ENCODE peak calls at places on chromosomes 1 and 21, in five cellular contexts. Z is mammary epithelial cell, Q is small intestine, A is IMR-90, P is spleen. F is an unnamed sample. For H3K27me3 and H3K4me1, the result is how much of the 10 kb centered on the place peaks cover.

GRCh38 chr1:198699167-198700015 is 60.6 kb downstream of the PTPRC start:
- DNase-seq in Z (peak), Q (peak), A (peak), P (peak), F (peak)

GRCh38 chr1:153880962-153881361 is 41.8 kb downstream of the GATAD2B start:
- DNase-seq in Z (peak), Q (peak), A (peak), P (peak), F (peak)

GRCh38 chr21:41827951-41828883 is 50.9 kb downstream of the PRDM15 start:
- DNase-seq in Z (no peak), Q (no peak), A (no peak), P (peak), F (no peak)

GRCh38 chr1:20080441-20081330 is 10.7 kb downstream of the PLA2G5 start:
- DNase-seq in Z (no peak), Q (no peak), A (no peak), P (peak), F (no peak)

GRCh38 chr1:7581754-7582264 is 189.3 kb upstream of the VAMP3 start:
- DNase-seq in Z (no peak), Q (peak), A (no peak), P (peak), F (no peak)

GRCh38 chr21:43639470-43640178 is 19.7 kb downstream of the HSF2BP start:
- DNase-seq in Z (peak), Q (peak), A (peak), P (no peak), F (peak)

GRCh38 chr1:150176593-150176992 is 26.9 kb downstream of the PLEKHO1 start:
- DNase-seq in Z (no peak), Q (no peak), A (no peak), P (no peak), F (no peak)

GRCh38 chr1:104699433-104699832 is 949.7 kb downstream of the AMY1C start:
- DNase-seq in Z (no peak), Q (no peak), A (no peak), P (no peak), F (no peak)

GRCh38 chr1:106571109-106571508 is 485.4 kb upstream of the PRMT6 start:
- DNase-seq in Z (no peak), Q (no peak), A (no peak), P (no peak), F (no peak)

GRCh38 chr1:58074702-58075578 is 471.6 kb downstream of the OMA1 start:
- DNase-seq in Z (no peak), Q (no peak), A (no peak), P (no peak), F (no peak)

GRCh38 chr1:202135221-202135721 is 9.3 kb downstream of the ARL8A start:
- DNase-seq in Z (peak), Q (peak), A (peak), P (no peak), F (no peak)

GRCh38 chr1:185412385-185413074 is 95.5 kb upstream of the IVNS1ABP start:
- DNase-seq in Z (peak), Q (peak), A (no peak), P (no peak), F (peak)

GRCh38 chr1:4733446-4734175 is 79.2 kb downstream of the AJAP1 start:
- DNase-seq in Z (no peak), Q (no peak), A (no peak), P (no peak), F (no peak)

GRCh38 chr1:3908886-3909517 is 8.9 kb upstream of the C1orf174 start:
- DNase-seq in Z (no peak), Q (no peak), A (no peak), P (peak), F (no peak)

GRCh38 chr1:232367293-232367692 is 262.6 kb downstream of the SIPA1L2 start:
- DNase-seq in Z (no peak), Q (no peak), A (no peak), P (no peak), F (no peak)

GRCh38 chr1:77605246-77606026 is 77.0 kb downstream of the ZZZ3 start:
- DNase-seq in Z (peak), Q (no peak), A (peak), P (no peak), F (peak)

GRCh38 chr1:109197163-109198042 is 16.3 kb upstream of the SARS1 start:
- DNase-seq in Z (peak), Q (no peak), A (peak), P (no peak), F (peak)

GRCh38 chr1:74427676-74428075 is 84.7 kb downstream of the LRRC53 start:
- DNase-seq in Z (peak), Q (no peak), A (peak), P (no peak), F (peak)

GRCh38 chr1:3809680-3810079 is 13.4 kb upstream of the LRRC47 start:
- DNase-seq in Z (no peak), Q (no peak), A (no peak), P (no peak), F (no peak)

GRCh38 chr1:222346955-222347354 is 200.9 kb downstream of the HHIPL2 start:
- DNase-seq in Z (no peak), Q (no peak), A (no peak), P (no peak), F (no peak)

GRCh38 chr21:44911384-44912157 is 9.1 kb downstream of the ITGB2 start:
- DNase-seq in Z (peak), Q (peak), A (no peak), P (peak), F (no peak)

GRCh38 chr1:26059906-26060305 is 7.5 kb downstream of the TRIM63 start:
- DNase-seq in Z (no peak), Q (no peak), A (no peak), P (no peak), F (no peak)

GRCh38 chr1:26058052-26058595 is 9.3 kb downstream of the TRIM63 start:
- DNase-seq in Z (no peak), Q (no peak), A (no peak), P (no peak), F (no peak)

GRCh38 chr1:26064591-26064990 is 2.8 kb downstream of the TRIM63 start:
- DNase-seq in Z (peak), Q (no peak), A (no peak), P (no peak), F (no peak)

GRCh38 chr1:26057189-26057588 is 10.2 kb downstream of the TRIM63 start:
- DNase-seq in Z (no peak), Q (no peak), A (no peak), P (no peak), F (no peak)

GRCh38 chr1:26060832-26061574 is 6.4 kb downstream of the TRIM63 start:
- DNase-seq in Z (no peak), Q (no peak), A (no peak), P (no peak), F (no peak)
- H3K27me3 ChIP-seq in Z (under half), Q (under half), A (half or more), P (under half), F (under half)

GRCh38 chr1:5798151-5798730 is 194.0 kb downstream of the NPHP4 start:
- DNase-seq in Z (no peak), Q (no peak), A (no peak), P (no peak), F (no peak)

GRCh38 chr1:5798904-5799303 is 193.3 kb downstream of the NPHP4 start:
- DNase-seq in Z (no peak), Q (no peak), A (no peak), P (no peak), F (no peak)

GRCh38 chr1:5803851-5804250 is 188.4 kb downstream of the NPHP4 start:
- DNase-seq in Z (no peak), Q (no peak), A (no peak), P (no peak), F (no peak)

DNA sequence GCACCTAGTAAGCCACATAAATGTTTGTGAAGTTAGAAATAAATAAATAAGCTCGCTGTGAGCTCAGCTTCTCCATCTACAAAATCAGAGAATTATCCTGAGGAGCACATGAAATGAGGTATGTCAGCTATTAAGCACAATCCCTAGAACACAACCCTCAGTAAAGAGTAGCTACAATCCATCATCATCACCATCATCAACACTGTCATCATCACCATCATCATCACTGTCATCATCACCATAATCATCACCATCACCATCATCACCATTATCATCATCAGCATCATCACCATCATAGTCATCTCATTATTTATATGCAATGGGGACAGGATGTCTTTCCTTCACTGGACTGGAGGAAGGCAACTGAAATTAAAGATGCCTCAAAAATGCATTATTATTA is 189.6 kb downstream of the NPHP4 start:
- DNase-seq in Z (no peak), Q (no peak), A (no peak), P (no peak), F (no peak)
- H3K4me1 ChIP-seq in Z (under half), Q (under half), A (under half), P (under half), F (under half)

DNA sequence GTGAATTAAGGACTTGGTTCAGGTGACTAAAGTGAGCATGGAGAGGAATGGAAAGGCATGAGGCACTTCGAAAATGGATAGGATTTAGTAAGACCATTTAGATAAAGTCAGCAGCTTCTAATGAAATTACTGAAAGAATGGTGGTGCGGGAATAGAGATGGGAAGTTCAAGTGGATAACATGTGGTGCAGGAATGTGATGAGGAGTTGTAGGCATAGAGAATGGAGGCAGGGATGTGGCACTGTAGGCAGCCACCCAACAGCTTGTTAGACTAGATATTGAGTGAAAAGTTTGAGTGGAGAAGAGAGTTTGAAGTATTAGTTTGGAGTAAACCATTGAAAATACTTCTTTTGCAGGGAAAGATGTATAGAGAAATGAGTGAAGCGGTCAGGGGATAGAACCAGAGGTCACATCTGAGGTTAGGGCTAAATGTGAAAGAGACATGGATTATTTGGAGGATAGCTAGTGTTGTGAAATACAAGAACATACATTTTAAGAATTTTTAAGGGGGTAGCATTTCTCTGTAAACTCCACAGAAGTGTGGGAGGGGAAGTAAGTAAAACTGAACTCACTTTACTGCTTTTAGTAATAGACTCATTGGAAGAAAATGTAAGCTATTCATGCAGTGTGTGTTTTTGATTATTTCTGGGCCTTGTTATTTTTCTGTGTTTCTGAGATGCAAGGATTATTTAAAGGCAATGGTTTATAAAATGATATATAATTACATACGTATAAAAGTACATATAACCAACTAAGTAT is 46.2 kb downstream of the DYRK1A start:
- DNase-seq in Z (no peak), Q (no peak), A (peak), P (no peak), F (no peak)
- H3K27ac ChIP-seq in Z (no peak), Q (no peak), A (peak), P (peak), F (no peak)

GRCh38 chr1:208219659-208220282 is 24.4 kb downstream of the PLXNA2 start:
- DNase-seq in Z (peak), Q (no peak), A (peak), P (no peak), F (peak)

GRCh38 chr1:208216806-208217205 is 27.4 kb downstream of the PLXNA2 start:
- DNase-seq in Z (no peak), Q (no peak), A (no peak), P (no peak), F (no peak)

GRCh38 chr1:208217774-208218173 is 26.4 kb downstream of the PLXNA2 start:
- DNase-seq in Z (no peak), Q (no peak), A (no peak), P (no peak), F (no peak)

GRCh38 chr1:208219098-208219658 is 25.0 kb downstream of the PLXNA2 start:
- DNase-seq in Z (peak), Q (no peak), A (no peak), P (no peak), F (peak)

GRCh38 chr1:208218237-208219097 is 25.7 kb downstream of the PLXNA2 start:
- DNase-seq in Z (no peak), Q (no peak), A (no peak), P (no peak), F (no peak)
- H3K27me3 ChIP-seq in Z (under half), Q (under half), A (under half), P (under half), F (under half)

GRCh38 chr1:91736999-91737615 is 148.8 kb downstream of the TGFBR3 start:
- DNase-seq in Z (peak), Q (peak), A (peak), P (no peak), F (peak)

GRCh38 chr1:91732991-91733390 is 153.0 kb downstream of the TGFBR3 start:
- DNase-seq in Z (no peak), Q (no peak), A (no peak), P (no peak), F (no peak)

GRCh38 chr1:91735266-91735845 is 150.6 kb downstream of the TGFBR3 start:
- DNase-seq in Z (no peak), Q (peak), A (no peak), P (no peak), F (no peak)

GRCh38 chr1:91737650-91738049 is 148.3 kb downstream of the TGFBR3 start:
- DNase-seq in Z (no peak), Q (no peak), A (no peak), P (no peak), F (no peak)

DNA sequence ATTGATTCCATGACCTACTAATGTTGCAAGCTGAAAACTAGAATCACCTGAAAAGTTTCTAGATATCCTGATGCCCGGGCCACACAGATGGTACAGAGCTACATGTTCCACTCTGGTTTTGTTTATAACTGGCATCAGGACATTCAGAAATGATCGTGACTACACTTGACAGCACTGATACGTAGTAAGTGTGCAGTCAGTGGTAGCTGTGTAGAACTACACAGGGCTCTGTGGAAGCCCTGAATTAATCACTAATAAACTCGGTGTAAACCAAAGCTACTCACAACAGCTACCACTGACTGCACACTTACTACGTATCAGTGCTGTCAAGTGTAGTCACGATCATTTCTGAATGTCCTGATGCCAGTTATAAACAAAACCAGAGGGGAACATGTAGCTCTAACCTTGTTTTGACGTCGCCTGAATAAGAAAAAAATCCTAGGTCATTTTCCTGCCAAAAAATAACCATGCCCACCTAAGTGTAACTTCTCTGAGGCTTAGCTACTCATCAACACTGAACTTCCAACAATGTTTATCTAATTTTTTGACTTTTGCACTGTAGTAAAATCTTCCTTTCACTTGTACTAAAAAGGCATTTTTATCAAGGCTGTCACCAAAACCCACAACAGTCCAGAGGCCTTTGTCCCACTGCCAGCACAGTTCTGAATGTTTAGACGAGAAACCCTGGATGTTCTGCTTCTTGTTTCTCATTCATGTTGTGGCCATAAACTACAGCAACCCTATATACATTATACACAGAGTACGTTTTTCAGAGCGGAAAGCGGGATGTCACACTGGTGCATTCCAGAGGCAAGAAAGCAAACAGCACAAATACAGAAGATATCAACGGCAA is 149.6 kb downstream of the TGFBR3 start:
- DNase-seq in Z (no peak), Q (no peak), A (peak), P (no peak), F (no peak)
- H3K4me1 ChIP-seq in Z (under half), Q (under half), A (under half), P (under half), F (under half)

DNA sequence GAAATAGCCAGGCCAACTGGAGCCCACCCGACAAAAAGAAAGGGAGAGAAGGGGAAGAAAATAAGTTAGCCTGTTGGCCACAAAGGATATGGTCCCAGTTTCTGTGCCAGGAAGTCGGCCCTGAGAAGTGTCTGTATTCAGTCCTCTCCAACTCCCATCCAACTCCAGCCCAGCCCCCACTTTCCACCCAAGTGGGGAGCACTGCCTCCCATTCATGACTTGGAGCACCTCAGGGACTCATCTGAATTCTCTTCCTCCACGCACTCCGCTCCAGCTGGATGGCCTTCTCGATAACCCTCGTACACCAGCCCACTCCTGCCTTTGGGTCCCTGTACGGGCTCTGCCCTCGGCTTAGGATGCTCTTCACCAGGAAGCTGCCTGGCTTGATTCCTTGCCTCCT is 2.0 kb upstream of the WNT2B start:
- DNase-seq in Z (no peak), Q (no peak), A (no peak), P (no peak), F (no peak)
- H3K27ac ChIP-seq in Z (no peak), Q (no peak), A (no peak), P (no peak), F (no peak)

F was measured in foreskin keratinocyte.